ENCODE peak calls at places on chromosome 15, in eight cellular contexts. Z is non-pigmented ciliary epithelial cell; J is stimulated activated CD8-positive, alpha-beta memory T cell treated with anti-CD3 and anti-CD28 coated beads, Interleukin-15, amount 100 ng/mL, for 24 hours; X is iris pigment epithelial cell; P is T-helper 2 cell; N is Panc1; U is NCI-H2029; F is GDM1. Q is an unnamed sample.

GRCh38 chr15:32936283-32936918 is 218.6 kb downstream of the GREM1 start:
- DNase-seq in U (no peak), F (no peak), J (no peak), N (no peak), P (no peak), X (peak), Z (no peak), Q (peak)

GRCh38 chr15:66287461-66288055 is 5.8 kb upstream of the DIS3L start:
- DNase-seq in U (no peak), N (no peak), X (no peak), F (no peak), P (no peak), J (no peak), Z (no peak), Q (peak)

GRCh38 chr15:82103500-82103899 is 57.7 kb upstream of the MEX3B start:
- DNase-seq in P (no peak), X (no peak), J (no peak), F (no peak), N (no peak), U (no peak), Z (no peak), Q (peak)

GRCh38 chr15:71792521-71792920 is 17.8 kb upstream of the NR2E3 start:
- DNase-seq in X (peak), J (no peak), N (no peak), U (no peak), Z (no peak), P (no peak), F (no peak), Q (no peak)

GRCh38 chr15:90021108-90021507 is 20.0 kb downstream of the ZNF710 start:
- DNase-seq in U (no peak), X (no peak), F (no peak), Z (no peak), P (no peak), J (no peak), N (no peak), Q (no peak)

GRCh38 chr15:70741677-70742293 is 21.6 kb downstream of the UACA start:
- DNase-seq in P (no peak), U (peak), Z (no peak), J (no peak), N (peak), F (no peak), X (peak), Q (peak)

GRCh38 chr15:83064859-83065258 is 2.2 kb downstream of the BTBD1 start:
- DNase-seq in Z (no peak), F (no peak), N (no peak), J (no peak), U (peak), X (no peak), P (no peak), Q (peak)

GRCh38 chr15:56699743-56700142 is 33.6 kb downstream of the ZNF280D start:
- DNase-seq in F (no peak), J (no peak), U (no peak), P (no peak), N (no peak), Z (no peak), X (no peak), Q (no peak)

GRCh38 chr15:78067328-78068241 is 9.9 kb downstream of the TBC1D2B start:
- DNase-seq in Z (no peak), X (peak), J (no peak), P (no peak), F (no peak), U (no peak), N (no peak), Q (peak)

GRCh38 chr15:92803852-92804609 is 96.1 kb upstream of the CHD2 start:
- DNase-seq in N (peak), Z (peak), X (peak), U (peak), F (peak), J (no peak), P (no peak), Q (peak)

GRCh38 chr15:69789648-69790393 is 307.9 kb downstream of the TLE3 start:
- DNase-seq in X (no peak), P (no peak), F (no peak), J (no peak), Z (no peak), N (no peak), U (no peak), Q (no peak)

GRCh38 chr15:53847745-53848144 is 88.3 kb upstream of the WDR72 start:
- DNase-seq in Z (no peak), U (no peak), X (no peak), F (no peak), N (no peak), P (no peak), J (no peak), Q (no peak)

GRCh38 chr15:83734487-83734886 is 80.6 kb downstream of the ADAMTSL3 start:
- DNase-seq in J (no peak), N (no peak), U (no peak), P (no peak), F (no peak), Z (no peak), X (no peak), Q (no peak)

GRCh38 chr15:47987908-47988532 is 132.8 kb upstream of the SLC24A5 start:
- DNase-seq in N (peak), F (peak), J (no peak), X (peak), U (peak), P (no peak), Z (peak), Q (peak)

Q was measured in KBM-7.